ENCODE peak calls at places on chromosome 15, in nine cellular contexts. T, M, C, W, G, I, K, Z and F are unnamed samples.

GRCh38 chr15:55784284-55784683 is 41.3 kb upstream of the PRTG start:
- DNase-seq in T (no peak), M (no peak), C (no peak), W (no peak), G (no peak), I (no peak), K (no peak), Z (no peak), F (no peak)

GRCh38 chr15:75455424-75455981 is 4.0 kb upstream of the SIN3A start:
- DNase-seq in T (peak), M (peak), C (peak), W (peak), G (no peak), I (peak), K (peak), Z (peak), F (peak)

GRCh38 chr15:44308415-44308814 is 19.9 kb downstream of the GOLM2 start:
- DNase-seq in T (no peak), M (no peak), C (no peak), W (no peak), G (no peak), I (no peak), K (no peak), Z (no peak), F (no peak)

GRCh38 chr15:44719293-44719999 is 8.1 kb downstream of the B2M start:
- DNase-seq in T (no peak), M (no peak), C (no peak), W (no peak), G (no peak), I (peak), K (no peak), Z (no peak), F (no peak)

GRCh38 chr15:68726246-68726645 is 94.4 kb downstream of the ANP32A start:
- DNase-seq in T (no peak), M (no peak), C (no peak), W (no peak), G (no peak), I (no peak), K (no peak), Z (no peak), F (no peak)

GRCh38 chr15:98684441-98684840 is 36.1 kb downstream of the IGF1R start:
- DNase-seq in T (no peak), M (no peak), C (no peak), W (no peak), G (peak), I (peak), K (no peak), Z (no peak), F (no peak)

GRCh38 chr15:95497681-95498080 is 832.8 kb upstream of the NR2F2 start:
- DNase-seq in T (no peak), M (no peak), C (no peak), W (no peak), G (no peak), I (no peak), K (no peak), Z (no peak), F (no peak)

GRCh38 chr15:58476525-58477162 is 44.9 kb downstream of the LIPC start:
- DNase-seq in T (no peak), M (no peak), C (no peak), W (no peak), G (no peak), I (no peak), K (no peak), Z (no peak), F (no peak)

GRCh38 chr15:85788796-85789495 is 5.8 kb downstream of the KLHL25 start:
- DNase-seq in T (peak), M (no peak), C (no peak), W (no peak), G (no peak), I (no peak), K (no peak), Z (no peak), F (no peak)

GRCh38 chr15:48617619-48618018 is 27.9 kb downstream of the FBN1 start:
- DNase-seq in T (peak), M (peak), C (no peak), W (peak), G (no peak), I (peak), K (peak), Z (no peak), F (no peak)

GRCh38 chr15:101267320-101268104 is 9.8 kb downstream of the SELENOS start:
- DNase-seq in T (peak), M (no peak), C (no peak), W (no peak), G (peak), I (peak), K (no peak), Z (no peak), F (no peak)

GRCh38 chr15:68113273-68113672 is 59.2 kb downstream of the PIAS1 start:
- DNase-seq in T (no peak), M (no peak), C (no peak), W (no peak), G (no peak), I (peak), K (no peak), Z (no peak), F (no peak)

GRCh38 chr15:88454231-88454630 is 13.0 kb downstream of the MRPL46 start:
- DNase-seq in T (no peak), M (no peak), C (no peak), W (no peak), G (no peak), I (no peak), K (no peak), Z (no peak), F (no peak)

GRCh38 chr15:34628577-34629152 is 45.2 kb upstream of the GOLGA8B start:
- DNase-seq in T (no peak), M (no peak), C (no peak), W (no peak), G (no peak), I (no peak), K (no peak), Z (no peak), F (no peak)

GRCh38 chr15:37764733-37765191 is 169.7 kb upstream of the TMCO5A start:
- DNase-seq in T (peak), M (no peak), C (peak), W (no peak), G (peak), I (peak), K (peak), Z (peak), F (no peak)

DNA sequence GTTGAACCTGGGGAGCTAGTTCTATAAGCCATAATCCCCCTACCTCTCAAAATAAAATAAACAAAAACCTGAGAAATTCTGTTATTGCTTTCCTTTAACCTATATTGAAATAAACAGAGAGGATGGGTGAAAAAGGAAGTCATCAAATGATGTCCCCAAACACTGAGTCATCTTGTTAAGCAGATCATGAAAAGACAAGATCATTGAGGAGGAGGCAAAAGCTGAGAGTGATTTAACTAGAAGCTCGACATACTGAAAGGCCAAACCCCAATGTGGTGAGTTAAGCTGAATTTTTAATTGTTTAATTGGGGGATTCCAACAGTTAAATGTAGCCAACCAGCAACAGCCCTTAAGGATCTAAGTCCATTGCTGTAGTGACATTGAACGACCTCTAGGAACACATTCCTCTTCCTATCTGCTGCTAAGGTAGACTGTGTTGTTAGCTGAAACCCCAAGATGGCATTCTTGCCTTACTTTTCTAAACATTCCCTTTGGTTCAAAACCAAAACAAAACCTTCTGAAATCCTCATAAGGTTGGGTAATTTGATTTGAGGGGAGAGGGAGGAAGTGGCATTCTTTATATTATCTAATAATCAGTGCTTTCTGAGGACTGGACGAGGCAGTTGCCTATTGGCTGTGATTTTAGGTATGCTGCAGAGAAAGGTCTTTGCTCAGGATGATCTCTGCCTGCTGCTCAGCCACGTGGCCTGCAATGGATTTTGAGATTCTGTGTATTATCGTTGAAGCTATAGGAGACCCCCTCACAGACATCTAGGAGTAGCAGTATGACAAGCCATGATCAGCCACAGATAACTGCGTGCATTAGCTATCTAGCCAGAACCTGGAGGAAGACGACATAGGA is 62.7 kb upstream of the BNIP2 start:
- DNase-seq in T (no peak), M (no peak), C (no peak), W (no peak), G (no peak), I (no peak), K (no peak), Z (no peak), F (no peak)
- TF ChIP-seq CTCF in T (no peak), M (peak), C (peak), W (no peak), G (no peak), I (peak), K (no peak), Z (peak), F (peak)

DNA sequence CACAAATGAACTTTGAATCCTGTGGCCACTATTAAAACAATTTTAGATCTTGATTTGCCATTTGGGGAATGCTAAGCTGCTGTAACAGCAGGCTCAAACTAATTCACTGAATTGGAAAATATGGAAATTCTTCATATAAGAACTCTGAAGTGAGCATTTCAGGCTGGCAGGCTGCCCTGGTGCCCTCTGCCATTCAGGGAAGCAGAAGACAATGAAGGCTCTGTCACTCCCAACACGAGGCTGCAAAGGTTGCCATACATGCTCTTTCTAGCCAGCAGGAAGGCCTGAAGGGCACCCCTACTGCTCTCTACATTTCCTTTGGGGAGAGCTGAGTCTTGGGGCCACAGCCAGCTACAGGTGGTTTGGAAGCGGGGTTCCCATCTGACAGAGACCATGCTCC is 88.0 kb downstream of the GABRG3 start:
- DNase-seq in T (no peak), M (no peak), C (no peak), W (no peak), G (no peak), I (no peak), K (no peak), Z (no peak), F (no peak)
- TF ChIP-seq CTCF in T (no peak), M (no peak), C (no peak), W (no peak), G (no peak), I (no peak), K (no peak), Z (no peak), F (no peak)

DNA sequence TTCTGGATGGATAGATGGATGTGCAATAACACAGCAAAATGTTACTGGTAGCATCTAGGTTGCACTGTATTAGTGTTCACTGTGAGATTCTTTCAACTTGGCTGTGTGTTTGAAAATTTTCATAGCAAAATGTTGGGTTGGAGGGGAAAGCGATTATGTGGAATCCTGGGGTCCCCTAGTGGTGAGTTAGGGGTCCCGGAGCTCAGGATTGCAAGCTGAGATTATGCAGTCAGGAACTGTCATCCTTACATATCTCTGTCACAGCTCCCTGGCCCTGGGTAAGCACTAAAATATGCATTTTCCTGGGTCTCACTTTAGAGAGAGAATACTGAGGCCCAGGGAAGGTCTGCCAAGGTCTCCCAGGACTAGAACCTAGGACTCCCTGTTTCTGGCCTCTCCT is 77.2 kb downstream of the CEMIP start:
- DNase-seq in T (no peak), M (no peak), C (no peak), W (no peak), G (no peak), I (no peak), K (no peak), Z (no peak), F (no peak)
- TF ChIP-seq CTCF in T (no peak), M (no peak), C (peak), W (peak), G (peak), I (peak), K (no peak), Z (peak), F (peak)

GRCh38 chr15:72680931-72681330 is 5.1 kb downstream of the HIGD2B start:
- DNase-seq in T (no peak), M (no peak), C (no peak), W (no peak), G (no peak), I (no peak), K (no peak), Z (no peak), F (no peak)

GRCh38 chr15:72685925-72686794 is at the start of the genes BBS4 and HIGD2B:
- DNase-seq in T (peak), M (peak), C (peak), W (peak), G (peak), I (peak), K (peak), Z (peak), F (peak)

GRCh38 chr15:72682772-72683171 is 3.2 kb downstream of the HIGD2B start:
- DNase-seq in T (no peak), M (no peak), C (peak), W (no peak), G (no peak), I (no peak), K (no peak), Z (no peak), F (no peak)

GRCh38 chr15:72688697-72689096 is 2.7 kb downstream of the BBS4 start:
- DNase-seq in T (no peak), M (no peak), C (no peak), W (no peak), G (no peak), I (no peak), K (no peak), Z (no peak), F (no peak)

DNA sequence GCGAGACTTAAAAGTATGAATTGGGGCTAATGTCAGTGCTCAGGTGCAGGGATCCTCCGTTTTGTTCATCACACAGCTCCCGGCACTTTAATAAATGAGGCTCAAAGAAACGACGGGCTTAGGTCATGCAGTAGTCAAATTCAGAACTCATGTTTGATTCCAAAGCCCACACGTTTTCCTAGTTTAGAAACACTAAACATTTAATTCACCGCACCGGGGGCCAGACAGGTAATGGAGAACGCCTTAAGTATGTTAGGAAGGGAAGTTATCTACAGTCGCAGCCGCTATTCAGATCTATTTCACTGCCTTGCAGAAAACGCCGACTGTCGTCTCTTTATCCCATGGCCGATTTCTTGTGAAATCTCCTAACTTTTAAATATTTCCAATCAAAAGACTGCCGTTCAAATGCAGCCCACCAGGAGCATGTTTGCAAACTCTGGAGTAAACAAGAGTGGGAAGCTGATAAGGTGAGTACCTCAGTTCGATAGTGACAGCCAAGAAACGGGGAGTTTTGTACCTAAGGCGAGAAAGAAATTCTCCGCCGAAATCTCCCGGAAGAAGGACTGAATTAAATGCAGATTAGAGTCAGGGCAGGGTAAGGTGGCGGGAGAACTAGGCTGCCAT is 569 bp downstream of the HIGD2B start:
- DNase-seq in T (no peak), M (no peak), C (no peak), W (no peak), G (no peak), I (no peak), K (no peak), Z (no peak), F (no peak)
- TF ChIP-seq CTCF in T (peak), M (no peak), C (no peak), W (no peak), G (no peak), I (no peak), K (no peak), Z (no peak), F (no peak)

DNA sequence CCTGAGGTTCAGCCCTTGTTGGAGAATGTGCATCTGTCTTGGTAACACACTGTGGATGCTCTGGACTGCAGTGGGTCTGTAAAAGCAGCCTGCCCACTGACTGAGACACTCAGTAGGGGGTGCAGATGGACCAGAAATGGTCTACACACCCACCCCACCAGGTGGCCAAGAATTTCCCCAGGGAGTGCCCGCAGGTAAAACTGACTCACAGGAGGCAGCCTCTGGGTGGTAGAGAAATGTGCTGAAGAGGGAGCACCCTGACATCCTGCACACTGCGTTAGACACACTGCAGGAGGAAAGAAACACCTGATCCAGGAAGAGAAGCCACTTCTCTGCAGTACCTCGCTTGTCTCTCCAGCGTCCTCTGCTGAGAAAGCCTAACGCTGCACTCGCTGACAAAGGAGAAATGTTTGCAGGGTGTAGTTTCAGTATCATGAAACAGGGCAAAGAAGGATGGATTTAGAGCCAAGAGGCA is 109.5 kb upstream of the ABHD17C start:
- DNase-seq in T (no peak), M (no peak), C (peak), W (no peak), G (no peak), I (no peak), K (no peak), Z (no peak), F (no peak)
- TF ChIP-seq CTCF in T (no peak), M (no peak), C (peak), W (no peak), G (no peak), I (peak), K (no peak), Z (no peak), F (no peak)

GRCh38 chr15:72312605-72313447 is 7.1 kb downstream of the CELF6 start:
- DNase-seq in T (peak), M (peak), C (peak), W (peak), G (peak), I (peak), K (peak), Z (peak), F (peak)
- TF ChIP-seq CTCF in T (peak), M (peak), C (peak), W (no peak), G (peak), I (peak), K (peak), Z (peak), F (peak)